ENCODE peak calls at places on chromosomes 5 and 9, in eight cellular contexts. G is GM23338, J is Peyer's patch, M is mammary epithelial cell, Q is heart right ventricle, S is dorsolateral prefrontal cortex, T is neuronal stem cell, R is fibroblast of lung. C is an unnamed sample.

GRCh38 chr5:95895223-95895622 is 66.4 kb downstream of the ELL2 start:
- DNase-seq in G (peak), J (no peak), M (no peak), Q (no peak), S (no peak), T (peak), R (no peak), C (no peak)

GRCh38 chr5:75666801-75667200 is 50.4 kb downstream of the POC5 start:
- DNase-seq in G (peak), J (no peak), M (no peak), Q (no peak), S (no peak), T (no peak), R (no peak), C (no peak)

GRCh38 chr5:142913728-142914338 is 143.7 kb downstream of the ARHGAP26 start:
- DNase-seq in G (no peak), J (no peak), M (peak), Q (no peak), S (no peak), T (no peak), R (no peak), C (no peak)

GRCh38 chr5:42621242-42621641 is 135.4 kb upstream of the CCDC152 start:
- DNase-seq in G (no peak), J (peak), M (no peak), Q (no peak), S (no peak), T (no peak), R (peak), C (no peak)

GRCh38 chr5:114504560-114504959 is 142.7 kb downstream of the KCNN2 start:
- DNase-seq in G (no peak), J (no peak), M (no peak), Q (no peak), S (no peak), T (no peak), R (no peak), C (no peak)

GRCh38 chr5:178380541-178381074 is 148.0 kb upstream of the PHYKPL start:
- DNase-seq in G (no peak), J (no peak), M (no peak), Q (no peak), S (no peak), T (no peak), R (no peak), C (no peak)

GRCh38 chr9:98552306-98552705 is 156.4 kb downstream of the GABBR2 start:
- DNase-seq in G (no peak), J (no peak), M (no peak), Q (no peak), S (no peak), T (peak), R (no peak), C (peak)

GRCh38 chr9:31908158-31908890 is 476.1 kb upstream of the ACO1 start:
- DNase-seq in G (no peak), J (no peak), M (peak), Q (no peak), S (no peak), T (no peak), R (no peak), C (no peak)

GRCh38 chr9:110048976-110049698 is 158.8 kb downstream of the C9orf152 start:
- DNase-seq in G (peak), J (peak), M (peak), Q (no peak), S (no peak), T (no peak), R (peak), C (no peak)

GRCh38 chr5:120678279-120678678 is 214.2 kb downstream of the PRR16 start:
- DNase-seq in G (no peak), J (no peak), M (no peak), Q (no peak), S (no peak), T (no peak), R (peak), C (peak)

GRCh38 chr9:114957558-114957957 is 27.2 kb upstream of the TNFSF8 start:
- DNase-seq in G (no peak), J (no peak), M (no peak), Q (no peak), S (no peak), T (no peak), R (no peak), C (no peak)

GRCh38 chr5:58366461-58366860 is 93.4 kb downstream of the PLK2 start:
- DNase-seq in G (no peak), J (no peak), M (no peak), Q (peak), S (no peak), T (no peak), R (peak), C (peak)

GRCh38 chr5:83701886-83702285 is 18.8 kb downstream of the HAPLN1 start:
- DNase-seq in G (no peak), J (no peak), M (peak), Q (no peak), S (no peak), T (no peak), R (no peak), C (no peak)

GRCh38 chr9:88953401-88954029 is 37.8 kb upstream of the S1PR3 start:
- DNase-seq in G (no peak), J (no peak), M (peak), Q (no peak), S (no peak), T (no peak), R (peak), C (peak)

GRCh38 chr9:80878556-80878955 is 810.8 kb downstream of the TLE1 start:
- DNase-seq in G (no peak), J (no peak), M (peak), Q (no peak), S (no peak), T (no peak), R (peak), C (peak)

GRCh38 chr5:32223972-32224608 is 50.0 kb upstream of the GOLPH3 start:
- DNase-seq in G (peak), J (no peak), M (peak), Q (no peak), S (no peak), T (no peak), R (peak), C (peak)

GRCh38 chr5:16522096-16522495 is 56.5 kb upstream of the ZNF622 start:
- DNase-seq in G (no peak), J (no peak), M (no peak), Q (no peak), S (no peak), T (no peak), R (no peak), C (no peak)
- H3K4me3 ChIP-seq in G (no peak), J (peak), M (no peak), Q (no peak), S (no peak), T (no peak), R (no peak), C (no peak)

GRCh38 chr9:112348257-112348992 is 15.0 kb upstream of the PTBP3 start:
- DNase-seq in G (peak), J (peak), M (peak), Q (peak), S (peak), T (no peak), R (peak), C (peak)
- H3K4me3 ChIP-seq in G (peak), J (peak), M (peak), Q (peak), S (peak), T (no peak), R (peak), C (peak)

GRCh38 chr5:79613571-79613970 is 1.3 kb downstream of the TENT2 start:
- DNase-seq in G (no peak), J (no peak), M (no peak), Q (no peak), S (no peak), T (no peak), R (no peak), C (no peak)
- H3K4me3 ChIP-seq in G (peak), J (peak), M (peak), Q (no peak), S (peak), T (peak), R (peak), C (peak)

GRCh38 chr5:33260098-33260497 is 180.7 kb upstream of the TARS1 start:
- DNase-seq in G (no peak), J (no peak), M (no peak), Q (no peak), S (no peak), T (no peak), R (no peak), C (peak)

GRCh38 chr5:33254581-33254980 is 186.2 kb upstream of the TARS1 start:
- DNase-seq in G (no peak), J (no peak), M (no peak), Q (no peak), S (no peak), T (no peak), R (no peak), C (no peak)

GRCh38 chr5:33258553-33258952 is 182.2 kb upstream of the TARS1 start:
- DNase-seq in G (no peak), J (no peak), M (no peak), Q (no peak), S (no peak), T (no peak), R (no peak), C (peak)

GRCh38 chr5:33261305-33261704 is 179.5 kb upstream of the TARS1 start:
- DNase-seq in G (no peak), J (no peak), M (peak), Q (no peak), S (no peak), T (no peak), R (peak), C (peak)

DNA sequence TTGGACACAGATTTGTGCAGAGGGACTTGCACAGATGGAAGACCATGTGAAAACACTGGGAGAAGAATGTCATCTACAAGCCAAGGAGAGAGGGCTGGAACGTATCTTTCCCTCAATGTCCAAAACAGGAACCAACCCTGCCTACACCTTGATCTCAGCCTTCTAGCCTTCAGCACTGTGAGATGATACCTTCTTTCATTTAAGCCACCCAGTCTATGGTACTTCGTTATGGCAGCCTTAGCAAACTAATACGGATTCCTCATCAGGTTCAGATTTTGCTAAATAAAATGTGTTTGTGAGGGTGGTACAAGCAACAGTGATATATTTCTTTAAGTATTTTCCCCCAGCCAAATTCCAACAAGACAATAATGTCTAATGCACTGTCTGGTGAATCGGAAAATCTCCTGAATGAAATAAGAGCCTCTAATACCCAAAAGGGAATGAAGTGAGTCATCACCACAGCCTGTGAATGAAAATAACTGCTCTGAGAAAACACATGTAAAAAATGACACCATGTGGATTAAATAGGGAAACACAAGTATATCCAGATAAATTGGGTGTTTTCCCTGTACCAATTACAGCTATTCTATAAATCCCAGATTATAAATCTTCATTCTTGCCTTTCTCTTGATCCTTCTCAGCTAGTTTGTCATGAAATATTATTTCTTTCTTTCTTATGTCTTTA is 182.8 kb upstream of the TARS1 start:
- DNase-seq in G (no peak), J (no peak), M (peak), Q (no peak), S (no peak), T (no peak), R (peak), C (peak)
- H3K4me3 ChIP-seq in G (no peak), J (no peak), M (no peak), Q (no peak), S (no peak), T (no peak), R (no peak), C (no peak)

GRCh38 chr5:73498057-73498992 is at the start of gene BTF3:
- DNase-seq in G (peak), J (peak), M (peak), Q (peak), S (peak), T (peak), R (peak), C (peak)

GRCh38 chr5:73497537-73498056 is 645 bp upstream of the BTF3 start:
- DNase-seq in G (no peak), J (no peak), M (no peak), Q (no peak), S (no peak), T (no peak), R (no peak), C (peak)

GRCh38 chr5:73499187-73499586 is 945 bp downstream of the BTF3 start:
- DNase-seq in G (no peak), J (no peak), M (no peak), Q (no peak), S (no peak), T (no peak), R (no peak), C (no peak)

GRCh38 chr5:73501406-73501805 is 3.2 kb downstream of the BTF3 start:
- DNase-seq in G (no peak), J (no peak), M (no peak), Q (no peak), S (no peak), T (no peak), R (no peak), C (no peak)

GRCh38 chr5:73499756-73500155 is 1.5 kb downstream of the BTF3 start:
- DNase-seq in G (no peak), J (no peak), M (no peak), Q (no peak), S (no peak), T (no peak), R (no peak), C (no peak)
- H3K4me3 ChIP-seq in G (peak), J (peak), M (peak), Q (no peak), S (peak), T (peak), R (peak), C (peak)

GRCh38 chr9:3528466-3528865 is 2.7 kb upstream of the RFX3 start:
- DNase-seq in G (no peak), J (peak), M (no peak), Q (no peak), S (no peak), T (no peak), R (no peak), C (no peak)

GRCh38 chr9:3526903-3527652 is 1.3 kb upstream of the RFX3 start:
- DNase-seq in G (peak), J (peak), M (no peak), Q (no peak), S (peak), T (peak), R (no peak), C (no peak)

GRCh38 chr9:3525836-3526165 is at the start of gene RFX3:
- DNase-seq in G (peak), J (peak), M (peak), Q (peak), S (peak), T (peak), R (peak), C (peak)

GRCh38 chr9:3526166-3526902 is 533 bp upstream of the RFX3 start:
- DNase-seq in G (peak), J (peak), M (peak), Q (peak), S (peak), T (peak), R (peak), C (peak)

DNA sequence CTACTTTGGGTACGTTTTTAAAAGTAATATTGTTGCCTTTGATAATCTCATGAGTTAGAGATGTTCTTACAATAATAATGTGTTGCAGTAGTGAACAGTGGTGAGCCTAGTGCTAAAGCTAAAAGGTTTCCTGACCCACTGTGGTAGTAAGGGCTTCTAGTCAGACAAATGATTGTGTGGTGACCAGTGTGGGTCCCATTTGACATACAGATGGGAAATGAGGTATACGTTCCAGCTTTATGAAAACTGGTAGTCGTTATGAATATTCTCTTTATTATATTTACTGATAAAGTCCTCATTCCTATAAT is 1.8 kb upstream of the RFX3 start:
- DNase-seq in G (no peak), J (no peak), M (no peak), Q (no peak), S (no peak), T (no peak), R (no peak), C (no peak)
- H3K4me3 ChIP-seq in G (peak), J (peak), M (peak), Q (no peak), S (peak), T (peak), R (peak), C (peak)

C was measured in astrocyte.